ENCODE peak calls at places on chromosome 2, in seven cellular contexts. U, F, E, I, D, G and W are unnamed samples.

GRCh38 chr2:74671479-74671878 is 17.4 kb downstream of the SEMA4F start:
- DNase-seq in U (no peak), F (peak), E (peak), I (no peak), D (peak), G (no peak), W (no peak)

GRCh38 chr2:160471950-160472349 is 21.7 kb downstream of the RBMS1 start:
- DNase-seq in U (no peak), F (no peak), E (no peak), I (no peak), D (no peak), G (no peak), W (no peak)

GRCh38 chr2:172970660-172971059 is 105.0 kb upstream of the MAP3K20 start:
- DNase-seq in U (no peak), F (no peak), E (no peak), I (no peak), D (no peak), G (peak), W (no peak)

GRCh38 chr2:16962459-16962858 is 296.8 kb upstream of the CYRIA start:
- DNase-seq in U (no peak), F (no peak), E (no peak), I (no peak), D (no peak), G (no peak), W (no peak)

GRCh38 chr2:47075361-47076125 is 79.6 kb downstream of the STPG4 start:
- DNase-seq in U (no peak), F (no peak), E (peak), I (no peak), D (no peak), G (no peak), W (no peak)

GRCh38 chr2:149422337-149422990 is 92.1 kb downstream of the LYPD6 start:
- DNase-seq in U (no peak), F (peak), E (peak), I (peak), D (peak), G (no peak), W (no peak)

GRCh38 chr2:70936165-70936978 is 672 bp downstream of the ATP6V1B1 start:
- DNase-seq in U (no peak), F (no peak), E (no peak), I (no peak), D (no peak), G (no peak), W (no peak)

GRCh38 chr2:18267501-18267900 is 293.0 kb downstream of the RDH14 start:
- DNase-seq in U (no peak), F (no peak), E (peak), I (no peak), D (no peak), G (no peak), W (no peak)

GRCh38 chr2:146701183-146701582 is 1143.6 kb upstream of the ACVR2A start:
- DNase-seq in U (no peak), F (peak), E (no peak), I (no peak), D (no peak), G (no peak), W (no peak)

GRCh38 chr2:232075080-232075479 is 113.6 kb downstream of the DIS3L2 start:
- DNase-seq in U (no peak), F (peak), E (peak), I (no peak), D (no peak), G (no peak), W (no peak)

GRCh38 chr2:168964251-168964807 is 63.2 kb downstream of the G6PC2 start:
- DNase-seq in U (no peak), F (no peak), E (no peak), I (no peak), D (peak), G (no peak), W (no peak)

GRCh38 chr2:27921880-27922589 is 31.5 kb downstream of the BABAM2 start:
- DNase-seq in U (no peak), F (no peak), E (no peak), I (no peak), D (no peak), G (no peak), W (no peak)

GRCh38 chr2:151905963-151906632 is 77.9 kb upstream of the ARL5A start:
- DNase-seq in U (no peak), F (no peak), E (no peak), I (no peak), D (no peak), G (no peak), W (no peak)

GRCh38 chr2:239262484-239263230 is 138.2 kb downstream of the HDAC4 start:
- DNase-seq in U (no peak), F (no peak), E (no peak), I (no peak), D (no peak), G (no peak), W (peak)

GRCh38 chr2:76997296-76997695 is 524.9 kb downstream of the LRRTM4 start:
- DNase-seq in U (no peak), F (no peak), E (no peak), I (no peak), D (no peak), G (no peak), W (no peak)

DNA sequence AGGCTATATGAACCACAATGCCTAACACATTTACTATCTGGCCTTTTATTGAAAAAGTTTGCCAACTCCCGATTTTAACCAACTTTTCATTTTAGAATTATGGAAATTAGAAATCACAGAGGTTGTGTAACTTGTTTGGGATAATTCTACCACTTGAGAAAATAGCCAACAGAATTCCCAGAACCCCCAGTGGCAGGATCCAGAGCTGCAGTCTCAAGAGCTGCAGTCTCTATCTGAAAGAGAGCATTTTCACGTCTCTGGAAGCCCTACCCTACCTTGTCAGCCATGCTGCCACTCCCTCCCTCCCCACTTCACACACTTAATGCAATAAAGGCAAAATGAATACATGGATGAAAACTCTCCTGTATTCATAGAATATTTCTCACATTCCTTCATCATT is 23.4 kb upstream of the TSPYL6 start:
- DNase-seq in U (no peak), F (no peak), E (no peak), I (no peak), D (no peak), G (no peak), W (no peak)
- TF ChIP-seq CTCF in U (no peak), F (peak), E (peak), I (no peak), D (peak), G (no peak), W (no peak)

GRCh38 chr2:12715258-12715865 is 1.4 kb upstream of the TRIB2 start:
- DNase-seq in U (no peak), F (no peak), E (no peak), I (no peak), D (no peak), G (no peak), W (no peak)
- H3K4me3 ChIP-seq in U (no peak), F (no peak), E (no peak), I (no peak), D (peak), G (peak), W (no peak)

GRCh38 chr2:215829261-215829660 is 184.1 kb downstream of the MREG start:
- DNase-seq in U (no peak), F (no peak), E (no peak), I (no peak), D (no peak), G (no peak), W (no peak)

GRCh38 chr2:215830313-215830712 is 183.0 kb downstream of the MREG start:
- DNase-seq in U (no peak), F (peak), E (peak), I (peak), D (peak), G (no peak), W (peak)

GRCh38 chr2:215826838-215827441 is 186.4 kb downstream of the MREG start:
- DNase-seq in U (no peak), F (peak), E (peak), I (no peak), D (no peak), G (no peak), W (no peak)

GRCh38 chr2:215826376-215826775 is 187.0 kb downstream of the MREG start:
- DNase-seq in U (no peak), F (no peak), E (no peak), I (no peak), D (no peak), G (no peak), W (no peak)

GRCh38 chr2:215828528-215829184 is 184.7 kb downstream of the MREG start:
- DNase-seq in U (no peak), F (peak), E (peak), I (peak), D (peak), G (peak), W (peak)
- TF ChIP-seq CTCF in U (peak), F (peak), E (peak), I (peak), D (peak), G (peak), W (no peak)

GRCh38 chr2:108536133-108536780 is 2.0 kb downstream of the LIMS1 start:
- DNase-seq in U (no peak), F (peak), E (peak), I (no peak), D (peak), G (no peak), W (no peak)
- H3K4me3 ChIP-seq in U (no peak), F (no peak), E (peak), I (peak), D (peak), G (no peak), W (peak)

DNA sequence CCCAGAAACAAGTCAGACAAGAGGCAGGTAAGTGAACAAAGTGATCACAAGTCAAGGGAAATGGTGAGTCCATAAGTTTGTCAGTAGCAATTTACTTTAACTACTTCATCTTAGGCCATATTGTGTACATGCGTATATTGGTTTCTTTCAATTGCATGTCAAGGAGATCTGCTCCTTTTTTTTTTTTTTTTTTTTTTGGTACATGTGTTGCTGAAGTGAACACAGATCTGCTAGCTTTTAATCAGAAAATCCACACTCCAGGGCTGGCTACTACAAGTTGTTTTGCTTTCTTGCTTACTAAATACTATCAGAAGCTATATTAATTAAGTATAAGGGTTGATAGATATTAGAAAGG is 985.1 kb downstream of the TSN start:
- DNase-seq in U (no peak), F (no peak), E (no peak), I (no peak), D (no peak), G (no peak), W (no peak)
- TF ChIP-seq CTCF in U (no peak), F (no peak), E (no peak), I (no peak), D (no peak), G (no peak), W (no peak)